ENCODE peak calls at places on chromosomes 2 and 18, in nine cellular contexts. B is activated CD8-positive, alpha-beta memory T cell treated with anti-CD3 and anti-CD28 coated beads, Interleukin-2, amount 50 U/mL, for 48 hours; X is activated T-helper 1 cell treated with Interleukin-2 at 50 U/mL for 16 hours; H is memory B cell; N is NCI-H1092; T is HCEC 1CT; E is Ammon's horn; U is activated CD4-positive, CD25-positive, alpha-beta regulatory T cell; D is nephron progenitor cell. K is an unnamed sample.

GRCh38 chr2:225993430-225993829 is 593.9 kb downstream of the NYAP2 start:
- DNase-seq in B (no peak), X (no peak), H (no peak), N (no peak), T (peak; percentile 62), E (no peak), U (no peak), D (no peak), K (no peak)

GRCh38 chr2:58358024-58358423 is 116.9 kb upstream of the FANCL start:
- DNase-seq in B (no peak), X (no peak), H (no peak), N (no peak), T (no peak), E (no peak), U (no peak), D (no peak), K (no peak)

GRCh38 chr2:97974471-97974870 is 21.3 kb downstream of the TMEM131 start:
- DNase-seq in B (no peak), X (no peak), H (no peak), N (no peak), T (no peak), E (no peak), U (no peak), D (no peak), K (no peak)

GRCh38 chr18:63157293-63158011 is 162.1 kb downstream of the BCL2 start:
- DNase-seq in B (no peak), X (no peak), H (peak; percentile 47), N (no peak), T (no peak), E (no peak), U (peak; percentile 5), D (no peak), K (no peak)

GRCh38 chr2:3147641-3148530 is 229.7 kb downstream of the EIPR1 start:
- DNase-seq in B (no peak), X (no peak), H (no peak), N (no peak), T (no peak), E (peak; percentile 48), U (no peak), D (no peak), K (no peak)

GRCh38 chr2:28135324-28135723 is 244.8 kb downstream of the BABAM2 start:
- DNase-seq in B (no peak), X (no peak), H (no peak), N (no peak), T (no peak), E (no peak), U (no peak), D (no peak), K (no peak)

GRCh38 chr18:36297419-36298112 is at the start of gene FHOD3:
- DNase-seq in B (no peak), X (no peak), H (peak; percentile 2), N (peak; percentile 66), T (peak; percentile 27), E (peak; percentile 43), U (peak; percentile 2), D (peak; percentile 87), K (peak; percentile 65)

GRCh38 chr18:59308201-59309014 is 10.0 kb downstream of the CPLX4 start:
- DNase-seq in B (peak; percentile 90), X (peak; percentile 50), H (peak; percentile 60), N (peak; percentile 72), T (peak; percentile 56), E (peak; percentile 55), U (peak; percentile 28), D (peak; percentile 88), K (peak; percentile 91)

GRCh38 chr2:119149611-119150010 is 8.9 kb downstream of the C1QL2 start:
- DNase-seq in B (no peak), X (no peak), H (no peak), N (no peak), T (no peak), E (peak; percentile 20), U (no peak), D (no peak), K (peak; percentile 15)

GRCh38 chr18:33666915-33667314 is 88.9 kb downstream of the ASXL3 start:
- DNase-seq in B (no peak), X (no peak), H (no peak), N (no peak), T (no peak), E (no peak), U (no peak), D (no peak), K (no peak)

GRCh38 chr18:9475643-9476580 is 599 bp downstream of the RALBP1 start:
- DNase-seq in B (peak; percentile 84), X (peak; percentile 37), H (no peak), N (no peak), T (peak; percentile 54), E (peak; percentile 2), U (peak; percentile 30), D (no peak), K (no peak)

GRCh38 chr2:231300020-231300721 is 95.3 kb upstream of the B3GNT7 start:
- DNase-seq in B (no peak), X (no peak), H (no peak), N (no peak), T (no peak), E (no peak), U (no peak), D (no peak), K (no peak)

GRCh38 chr18:49572935-49573334 is 11.1 kb downstream of the LIPG start:
- DNase-seq in B (no peak), X (no peak), H (no peak), N (no peak), T (no peak), E (peak; percentile 72), U (no peak), D (peak; percentile 17), K (no peak)

GRCh38 chr2:30705711-30706533 is 101.3 kb downstream of the CAPN13 start:
- DNase-seq in B (peak; percentile 38), X (no peak), H (no peak), N (no peak), T (no peak), E (no peak), U (no peak), D (no peak), K (no peak)

GRCh38 chr2:231922311-231922710 is 3.9 kb downstream of the NPPC start:
- DNase-seq in B (no peak), X (no peak), H (no peak), N (no peak), T (no peak), E (no peak), U (no peak), D (no peak), K (no peak)

GRCh38 chr2:224086226-224086911 is 47.3 kb upstream of the SERPINE2 start:
- DNase-seq in B (no peak), X (no peak), H (no peak), N (no peak), T (peak; percentile 96), E (no peak), U (no peak), D (no peak), K (no peak)

GRCh38 chr2:182593394-182593707 is 122.7 kb upstream of the DNAJC10 start:
- DNase-seq in B (no peak), X (no peak), H (no peak), N (no peak), T (peak; percentile 77), E (peak; percentile 12), U (no peak), D (no peak), K (no peak)

GRCh38 chr18:32770181-32770650 is 2.6 kb downstream of the KLHL14 start:
- DNase-seq in B (no peak), X (no peak), H (no peak), N (no peak), T (no peak), E (no peak), U (no peak), D (peak; percentile 44), K (no peak)

GRCh38 chr2:234963785-234964615 is 12.2 kb downstream of the SH3BP4 start:
- DNase-seq in B (no peak), X (no peak), H (no peak), N (no peak), T (no peak), E (no peak), U (no peak), D (no peak), K (no peak)

GRCh38 chr2:46277470-46278190 is 19.6 kb upstream of the EPAS1 start:
- DNase-seq in B (no peak), X (no peak), H (no peak), N (no peak), T (no peak), E (no peak), U (no peak), D (no peak), K (peak; percentile 28)

GRCh38 chr18:8794133-8794986 is 89.0 kb downstream of the MTCL1 start:
- DNase-seq in B (no peak), X (no peak), H (no peak), N (no peak), T (peak; percentile 34), E (no peak), U (no peak), D (peak; percentile 24), K (no peak)

GRCh38 chr2:27356056-27356381 is 545 bp downstream of the GTF3C2 start:
- DNase-seq in B (no peak), X (no peak), H (no peak), N (no peak), T (peak; percentile 54), E (peak; percentile 16), U (no peak), D (peak; percentile 51), K (peak; percentile 45)

GRCh38 chr2:109201465-109202420 is 72.7 kb downstream of the SH3RF3 start:
- DNase-seq in B (no peak), X (no peak), H (no peak), N (no peak), T (no peak), E (no peak), U (no peak), D (no peak), K (no peak)

GRCh38 chr2:205686231-205687017 is 4.1 kb downstream of the NRP2 start:
- DNase-seq in B (no peak), X (no peak), H (no peak), N (no peak), T (no peak), E (no peak), U (no peak), D (peak; percentile 61), K (peak; percentile 56)

GRCh38 chr2:200615247-200615646 is 29.4 kb downstream of the AOX1 start:
- DNase-seq in B (no peak), X (no peak), H (no peak), N (no peak), T (peak; percentile 85), E (no peak), U (no peak), D (no peak), K (no peak)

GRCh38 chr2:226333388-226333787 is 466.2 kb downstream of the IRS1 start:
- DNase-seq in B (no peak), X (no peak), H (no peak), N (no peak), T (no peak), E (no peak), U (no peak), D (no peak), K (no peak)

GRCh38 chr2:24898122-24899109 is 21.6 kb downstream of the ADCY3 start:
- DNase-seq in B (no peak), X (no peak), H (no peak), N (no peak), T (no peak), E (no peak), U (no peak), D (no peak), K (peak; percentile 16)

GRCh38 chr18:74050807-74051206 is 96.8 kb downstream of the FBXO15 start:
- DNase-seq in B (no peak), X (no peak), H (no peak), N (no peak), T (no peak), E (peak; percentile 50), U (no peak), D (no peak), K (no peak)

GRCh38 chr2:159157361-159158045 is 129.0 kb downstream of the WDSUB1 start:
- DNase-seq in B (no peak), X (no peak), H (no peak), N (no peak), T (no peak), E (no peak), U (no peak), D (no peak), K (no peak)

GRCh38 chr18:360676-361075 is 92.8 kb upstream of the THOC1 start:
- DNase-seq in B (no peak), X (no peak), H (no peak), N (no peak), T (no peak), E (no peak), U (no peak), D (no peak), K (no peak)

GRCh38 chr2:226154610-226155009 is 645.0 kb downstream of the IRS1 start:
- DNase-seq in B (no peak), X (no peak), H (no peak), N (no peak), T (no peak), E (no peak), U (no peak), D (no peak), K (no peak)